ENCODE peak calls at places on chromosomes 5 and 9, in five cellular contexts. O is IMR-90, X is heart right ventricle, A is RWPE2, J is ovary. L is an unnamed sample. For H3K4me1, the result is how much of the 10 kb centered on the place peaks cover.

GRCh38 chr5:113214606-113215323 is 220.0 kb downstream of the TSSK1B start:
- DNase-seq in J (no peak), X (no peak), O (no peak), A (no peak), L (no peak)

GRCh38 chr9:631596-631995 is 209.9 kb upstream of the DMRT1 start:
- DNase-seq in X (no peak), A (no peak), O (peak), J (no peak), L (no peak)

GRCh38 chr5:59357421-59357977 is 536.0 kb downstream of the PDE4D start:
- DNase-seq in O (peak), X (peak), A (no peak), J (no peak), L (peak)

GRCh38 chr5:111126896-111127295 is 34.7 kb downstream of the WDR36 start:
- DNase-seq in X (no peak), A (no peak), J (no peak), O (no peak), L (no peak)

GRCh38 chr9:69283003-69283402 is 42.0 kb upstream of the ENTREP1 start:
- DNase-seq in O (no peak), J (no peak), A (no peak), X (no peak), L (no peak)

GRCh38 chr5:39270172-39270848 is 50.9 kb upstream of the FYB1 start:
- DNase-seq in X (no peak), A (no peak), O (no peak), J (no peak), L (no peak)

GRCh38 chr5:173641171-173641570 is 24.7 kb upstream of the BOD1 start:
- DNase-seq in J (no peak), A (peak), X (no peak), O (no peak), L (no peak)

GRCh38 chr5:128227984-128228383 is 144.4 kb downstream of the SLC12A2 start:
- DNase-seq in X (no peak), A (no peak), O (peak), J (no peak), L (no peak)

GRCh38 chr9:85224729-85225128 is 517.0 kb downstream of the AGTPBP1 start:
- DNase-seq in A (no peak), J (no peak), O (no peak), X (no peak), L (peak)

GRCh38 chr5:113059232-113059805 is 82.7 kb downstream of the DCP2 start:
- DNase-seq in A (no peak), J (no peak), X (peak), O (peak), L (peak)

GRCh38 chr9:127580371-127580770 is 31.7 kb upstream of the STXBP1 start:
- DNase-seq in A (no peak), X (no peak), J (no peak), O (no peak), L (no peak)

GRCh38 chr5:96924016-96924443 is 11.8 kb upstream of the LNPEP start:
- DNase-seq in O (no peak), A (no peak), J (no peak), X (peak), L (no peak)

GRCh38 chr9:128846680-128847030 is 17.1 kb upstream of the SPOUT1 start:
- DNase-seq in J (no peak), O (no peak), X (no peak), A (no peak), L (no peak)

GRCh38 chr5:74903165-74903787 is 37.1 kb upstream of the FAM169A start:
- DNase-seq in J (no peak), X (no peak), O (no peak), A (peak), L (no peak)

GRCh38 chr9:76027426-76027825 is 137.0 kb downstream of the PCSK5 start:
- DNase-seq in X (no peak), O (peak), A (no peak), J (no peak), L (peak)

GRCh38 chr9:135805422-135806022 is 101.8 kb downstream of the CAMSAP1 start:
- DNase-seq in O (no peak), X (no peak), J (no peak), A (no peak), L (no peak)

GRCh38 chr5:14838396-14839319 is 32.9 kb downstream of the ANKH start:
- DNase-seq in A (no peak), O (no peak), X (no peak), J (no peak), L (no peak)

GRCh38 chr9:137299938-137300337 is 2.1 kb downstream of the NRARP start:
- DNase-seq in O (no peak), J (no peak), X (peak), A (no peak), L (peak)

GRCh38 chr9:137303031-137303892 is 1.2 kb upstream of the NRARP start:
- DNase-seq in J (no peak), O (no peak), X (no peak), A (no peak), L (no peak)

GRCh38 chr9:137300607-137301085 is 1.4 kb downstream of the NRARP start:
- DNase-seq in J (no peak), A (no peak), O (peak), X (peak), L (peak)

GRCh38 chr9:137302176-137303030 is at the start of gene NRARP:
- DNase-seq in A (peak), O (peak), X (peak), J (peak), L (peak)

DNA sequence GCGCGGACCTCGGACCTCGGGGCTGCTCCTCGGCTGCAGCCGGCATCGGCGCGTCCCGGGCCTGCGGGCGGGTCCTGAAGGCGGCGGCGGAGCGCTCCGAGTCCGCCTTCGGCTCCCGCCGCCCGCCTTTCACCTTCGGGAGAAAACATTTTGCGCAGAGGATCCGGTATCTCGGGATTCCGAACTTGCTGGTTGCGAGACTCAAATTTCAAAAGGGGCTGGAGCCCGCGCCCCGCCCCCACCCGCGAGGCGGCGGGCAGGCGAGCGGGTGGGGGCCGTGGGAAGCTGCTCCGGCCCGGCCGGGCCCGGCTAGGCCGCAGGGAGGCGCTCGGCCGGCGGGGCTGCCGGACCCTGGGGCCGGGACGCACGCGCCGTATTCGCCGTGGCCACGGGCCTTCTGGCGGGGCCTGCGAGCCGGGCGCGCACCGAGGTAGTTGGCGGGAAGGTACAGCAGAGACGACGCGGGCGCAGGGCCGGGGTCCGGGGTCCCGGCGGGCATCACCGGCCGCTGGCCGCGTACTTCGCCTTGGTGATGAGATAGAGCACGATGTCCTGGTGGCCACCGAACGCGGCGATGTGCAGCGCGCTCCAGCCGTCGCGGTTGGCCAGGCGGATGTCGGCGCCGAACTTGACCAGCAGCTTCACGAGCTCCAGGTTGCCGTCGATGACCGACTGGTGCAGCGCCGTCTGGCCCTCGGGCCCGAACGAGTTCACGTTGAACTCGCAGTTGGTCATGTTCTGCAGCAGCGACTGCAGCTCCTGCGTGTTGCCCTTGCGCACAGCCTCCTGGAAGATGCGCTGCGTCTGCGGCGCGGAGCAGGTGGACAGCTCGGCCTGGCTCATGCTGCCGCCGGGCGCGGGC is 754 bp downstream of the NRARP start:
- DNase-seq in X (no peak), O (peak), A (no peak), J (peak), L (peak)
- H3K4me1 ChIP-seq in X (half or more), O (under half), A (under half), J (under half), L (under half)

DNA sequence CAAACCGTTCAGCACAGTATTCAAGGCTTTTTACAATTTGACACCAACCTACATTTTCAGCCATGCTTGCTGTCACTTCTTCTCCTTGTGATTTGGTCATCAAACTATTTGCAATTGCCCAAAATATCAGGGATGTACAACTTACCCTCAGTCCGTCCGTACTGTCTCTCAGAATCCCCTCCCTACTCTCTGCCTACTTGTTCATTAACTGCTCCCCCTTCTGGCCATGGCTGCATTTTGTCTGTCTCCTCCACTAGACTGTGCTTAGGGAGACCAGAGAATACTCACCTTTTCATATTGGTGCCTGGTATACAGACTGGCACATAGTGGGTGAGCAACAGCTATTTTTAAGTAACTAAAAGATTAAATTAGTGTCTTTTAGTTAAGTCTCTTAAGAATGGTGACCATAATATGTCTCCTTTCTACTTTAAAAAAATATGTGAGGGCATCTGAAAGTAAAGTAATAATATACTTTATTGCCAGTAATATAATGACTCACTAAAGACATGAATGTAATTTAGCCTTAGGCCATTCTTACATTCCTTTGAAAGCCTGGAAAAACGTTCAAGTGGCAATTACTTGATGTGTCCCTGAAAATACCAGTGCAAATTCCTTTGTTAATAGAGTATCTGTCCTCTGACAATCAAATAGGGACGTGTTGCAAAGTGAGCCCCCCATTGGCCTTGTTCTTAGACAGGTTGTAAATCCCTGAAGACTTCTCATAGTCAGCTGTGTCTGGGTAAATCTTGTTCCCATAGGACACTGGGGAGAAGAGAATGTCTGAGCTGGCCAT is 27.8 kb downstream of the PRLR start:
- DNase-seq in X (peak), J (peak), A (no peak), O (peak), L (peak)
- TF ChIP-seq CTCF in X (peak), J (no peak), A (peak), O (peak), L (peak)

GRCh38 chr9:34508951-34509350 is 13.8 kb downstream of the ENHO start:
- DNase-seq in A (peak), O (no peak), J (no peak), X (no peak), L (no peak)
- H3K4me1 ChIP-seq in A (under half), O (under half), J (under half), X (under half), L (under half)

GRCh38 chr9:137295313-137296213 is 6.5 kb downstream of the NRARP start:
- DNase-seq in A (no peak), J (no peak), X (peak), O (no peak), L (peak)
- TF ChIP-seq CTCF in A (peak), J (peak), X (peak), O (peak), L (peak)

DNA sequence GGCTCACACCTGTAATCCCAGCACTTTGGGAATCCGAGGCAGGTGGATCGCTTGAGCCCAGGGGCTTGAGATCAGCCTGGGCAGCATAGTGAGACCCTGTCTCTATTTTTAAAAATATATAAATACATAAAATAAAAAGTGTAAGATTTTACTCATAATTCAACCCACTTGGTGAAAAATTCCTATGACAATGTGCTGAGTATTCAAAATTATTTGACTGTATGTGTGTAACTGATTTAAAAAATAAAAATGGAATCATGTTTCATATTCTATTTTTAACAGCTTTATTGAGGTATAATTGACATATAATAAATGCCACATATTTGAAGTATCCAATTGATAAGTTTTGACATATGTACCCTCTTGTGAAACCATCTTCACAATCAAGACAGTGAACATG is 22.8 kb downstream of the GM2A start:
- DNase-seq in X (no peak), O (no peak), J (no peak), A (no peak), L (no peak)
- H3K4me1 ChIP-seq in X (under half), O (under half), J (under half), A (under half), L (under half)

GRCh38 chr9:89410709-89411111 is 87.2 kb downstream of the SEMA4D start:
- DNase-seq in O (no peak), X (no peak), A (no peak), J (no peak), L (no peak)
- TF ChIP-seq CTCF in O (peak), X (no peak), A (peak), J (no peak), L (no peak)

DNA sequence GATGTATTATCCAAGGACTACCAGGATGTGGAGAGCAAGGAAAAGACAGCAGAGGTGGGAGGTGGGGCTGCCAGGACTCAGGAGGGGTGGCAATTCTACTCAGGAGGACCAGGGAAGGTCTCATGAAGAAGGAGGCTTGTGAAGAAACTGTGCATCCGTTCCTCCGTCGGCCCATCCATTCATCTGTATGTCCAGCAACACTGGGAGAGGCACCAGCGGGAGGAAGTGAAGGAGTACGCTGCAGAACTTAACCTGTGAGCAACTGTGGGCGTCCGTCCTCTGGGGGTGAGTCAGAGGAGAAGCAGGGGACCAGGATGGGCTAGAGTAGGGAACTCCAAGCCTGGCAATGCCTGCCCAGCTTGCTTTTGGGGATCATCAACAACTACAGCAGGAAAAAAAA is 47.3 kb upstream of the NEURL1B start:
- DNase-seq in O (no peak), J (no peak), A (no peak), X (no peak), L (no peak)
- H3K4me1 ChIP-seq in O (under half), J (under half), A (under half), X (under half), L (under half)

GRCh38 chr5:57887851-57888621 is 405.4 kb upstream of the ACTBL2 start:
- DNase-seq in O (peak), A (peak), X (peak), J (peak), L (peak)
- TF ChIP-seq CTCF in O (peak), A (peak), X (peak), J (no peak), L (peak)

DNA sequence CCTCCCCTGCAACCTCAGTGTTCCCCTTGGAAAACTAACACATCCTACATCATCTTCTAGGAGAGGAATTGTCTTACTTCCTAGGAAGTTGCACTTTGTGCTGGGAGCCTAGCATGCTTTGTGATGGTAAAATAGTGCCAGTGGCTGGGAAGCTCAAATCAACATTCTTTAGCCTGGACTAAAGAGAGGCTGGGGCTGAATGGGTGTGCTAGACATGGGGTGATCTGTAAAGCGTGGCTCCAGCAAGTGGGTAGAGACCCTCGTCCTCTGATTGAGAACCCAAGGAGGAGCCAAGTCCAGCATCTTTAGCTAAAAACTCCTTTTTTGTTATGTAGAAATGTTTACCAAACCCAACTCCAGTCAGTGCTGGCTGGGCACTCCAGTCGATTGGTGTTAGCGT is 6.2 kb upstream of the LHX2 start:
- DNase-seq in X (no peak), O (no peak), J (no peak), A (no peak), L (no peak)
- H3K4me1 ChIP-seq in X (under half), O (under half), J (under half), A (under half), L (under half)